ENCODE peak calls at places on chromosomes 11 and 22, in eight cellular contexts. K is GM12865; D is NCI-H82; V is activated CD4-positive, alpha-beta T cell treated with anti-CD3 and anti-CD28 coated beads for 4 hours; I is AG09319; S is iPS-NIHi11; T is NCI-H460; M is stimulated activated CD4-positive, alpha-beta T cell treated with anti-CD3 and anti-CD28 coated beads, TNF-alpha, amount 100 ng/mL, for 4 hours. Y is an unnamed sample.

GRCh38 chr11:79274636-79275315 is 166.1 kb downstream of the TENM4 start:
- DNase-seq in K (no peak), D (no peak), V (no peak), I (no peak), S (no peak), T (no peak), M (no peak), Y (no peak)

GRCh38 chr22:44142421-44143116 is 38.2 kb upstream of the PARVG start:
- DNase-seq in K (no peak), D (no peak), V (no peak), I (no peak), S (no peak), T (no peak), M (no peak), Y (no peak)

GRCh38 chr11:30435488-30435887 is 112.6 kb downstream of the ARL14EP start:
- DNase-seq in K (no peak), D (no peak), V (no peak), I (no peak), S (no peak), T (no peak), M (no peak), Y (no peak)

GRCh38 chr11:117146521-117146920 is 2.4 kb downstream of the PAFAH1B2 start:
- DNase-seq in K (no peak), D (no peak), V (no peak), I (no peak), S (no peak), T (no peak), M (no peak), Y (peak)

GRCh38 chr11:116073854-116074837 is 569.9 kb upstream of the CADM1 start:
- DNase-seq in K (peak), D (peak), V (no peak), I (no peak), S (no peak), T (no peak), M (no peak), Y (peak)

GRCh38 chr11:6544921-6545850 is 48.1 kb downstream of the DNHD1 start:
- DNase-seq in K (no peak), D (no peak), V (no peak), I (no peak), S (no peak), T (no peak), M (no peak), Y (no peak)

GRCh38 chr11:95520361-95520760 is 269.2 kb downstream of the FAM76B start:
- DNase-seq in K (no peak), D (no peak), V (no peak), I (no peak), S (no peak), T (no peak), M (no peak), Y (no peak)

GRCh38 chr11:47607380-47607779 is 13.2 kb upstream of the C1QTNF4 start:
- DNase-seq in K (no peak), D (no peak), V (no peak), I (peak), S (no peak), T (no peak), M (no peak), Y (no peak)

GRCh38 chr11:59616396-59616982 is 915 bp upstream of the OSBP start:
- DNase-seq in K (no peak), D (no peak), V (peak), I (no peak), S (no peak), T (no peak), M (no peak), Y (no peak)

GRCh38 chr11:4511846-4512245 is 29.4 kb downstream of the OR52K1 start:
- DNase-seq in K (no peak), D (no peak), V (no peak), I (peak), S (no peak), T (no peak), M (no peak), Y (no peak)

GRCh38 chr22:23233084-23233501 is 52.8 kb downstream of the BCR start:
- DNase-seq in K (no peak), D (no peak), V (no peak), I (no peak), S (no peak), T (no peak), M (no peak), Y (peak)

GRCh38 chr11:99015634-99016454 is 4.9 kb upstream of the CNTN5 start:
- DNase-seq in K (peak), D (peak), V (no peak), I (peak), S (peak), T (peak), M (no peak), Y (peak)

GRCh38 chr11:124900464-124900863 is 2.8 kb upstream of the ROBO4 start:
- DNase-seq in K (no peak), D (no peak), V (no peak), I (peak), S (no peak), T (peak), M (no peak), Y (peak)

GRCh38 chr22:35604671-35605457 is 12.3 kb downstream of the MB start:
- DNase-seq in K (no peak), D (no peak), V (no peak), I (no peak), S (no peak), T (no peak), M (no peak), Y (peak)

GRCh38 chr11:8083088-8083395 is 2.0 kb downstream of the TUB start:
- DNase-seq in K (no peak), D (peak), V (no peak), I (no peak), S (no peak), T (no peak), M (no peak), Y (no peak)

GRCh38 chr22:28268845-28269244 is 349.8 kb upstream of the PITPNB start:
- DNase-seq in K (no peak), D (no peak), V (no peak), I (no peak), S (no peak), T (no peak), M (no peak), Y (no peak)

GRCh38 chr11:13448876-13449275 is 14.1 kb downstream of the BTBD10 start:
- DNase-seq in K (no peak), D (no peak), V (no peak), I (no peak), S (no peak), T (no peak), M (no peak), Y (no peak)

GRCh38 chr22:22230438-22230837 is 14.1 kb upstream of the VPREB1 start:
- DNase-seq in K (no peak), D (no peak), V (no peak), I (no peak), S (no peak), T (no peak), M (no peak), Y (no peak)

GRCh38 chr11:1970956-1971355 is 23.8 kb downstream of the MRPL23 start:
- DNase-seq in K (no peak), D (no peak), V (no peak), I (no peak), S (no peak), T (no peak), M (no peak), Y (no peak)

GRCh38 chr11:129258205-129258604 is 66.1 kb upstream of the ARHGAP32 start:
- DNase-seq in K (no peak), D (no peak), V (no peak), I (no peak), S (no peak), T (no peak), M (no peak), Y (no peak)

GRCh38 chr22:29060251-29060650 is 1.4 kb downstream of the C22orf31 start:
- DNase-seq in K (no peak), D (no peak), V (no peak), I (no peak), S (no peak), T (no peak), M (no peak), Y (peak)

GRCh38 chr11:8375460-8375859 is 111.8 kb upstream of the LMO1 start:
- DNase-seq in K (no peak), D (no peak), V (no peak), I (no peak), S (no peak), T (no peak), M (no peak), Y (peak)

GRCh38 chr11:19595499-19595839 is 117.2 kb upstream of the NAV2 start:
- DNase-seq in K (no peak), D (no peak), V (no peak), I (no peak), S (no peak), T (no peak), M (no peak), Y (no peak)

GRCh38 chr11:12906501-12906900 is 102.6 kb upstream of the RASSF10 start:
- DNase-seq in K (no peak), D (no peak), V (no peak), I (no peak), S (no peak), T (no peak), M (no peak), Y (no peak)

GRCh38 chr22:46730568-46731245 is 7.3 kb downstream of the CERK start:
- DNase-seq in K (no peak), D (peak), V (no peak), I (no peak), S (no peak), T (no peak), M (no peak), Y (no peak)

GRCh38 chr11:36006556-36006955 is 62.7 kb downstream of the LDLRAD3 start:
- DNase-seq in K (no peak), D (peak), V (no peak), I (no peak), S (no peak), T (no peak), M (no peak), Y (no peak)

GRCh38 chr22:37749831-37750595 is 53.2 kb downstream of the TRIOBP start:
- DNase-seq in K (no peak), D (no peak), V (no peak), I (no peak), S (no peak), T (no peak), M (no peak), Y (peak)

GRCh38 chr11:19577849-19578619 is 134.6 kb upstream of the NAV2 start:
- DNase-seq in K (no peak), D (no peak), V (no peak), I (no peak), S (no peak), T (no peak), M (no peak), Y (no peak)

GRCh38 chr11:68828957-68829356 is 12.8 kb downstream of the CPT1A start:
- DNase-seq in K (no peak), D (no peak), V (no peak), I (no peak), S (no peak), T (no peak), M (no peak), Y (no peak)

GRCh38 chr11:100963375-100963774 is 166.2 kb downstream of the PGR start:
- DNase-seq in K (no peak), D (no peak), V (no peak), I (no peak), S (no peak), T (no peak), M (no peak), Y (no peak)

GRCh38 chr11:111347723-111348115 is 31.4 kb downstream of the POU2AF1 start:
- DNase-seq in K (peak), D (no peak), V (no peak), I (no peak), S (no peak), T (no peak), M (no peak), Y (no peak)